ENCODE peak calls at places on chromosomes 2 and 18, in eight cellular contexts. Y is SJSA1; P is H54; T is activated CD8-positive, alpha-beta T cell treated with anti-CD3 and anti-CD28 coated beads, Interleukin-2, amount 10 ng/mL, durations not matched to agents 7 days and 5 days; W is neural progenitor cell; I is T follicular helper cell; J is ovary; B is caudate nucleus. F is an unnamed sample.

GRCh38 chr2:85468704-85469349 is 50.3 kb downstream of the SH2D6 start:
- DNase-seq in P (peak; percentile 52), J (no peak), T (no peak), W (peak; percentile 46), B (no peak), I (no peak), Y (no peak), F (no peak)

GRCh38 chr2:236665130-236665529 is 95.5 kb downstream of the ACKR3 start:
- DNase-seq in W (no peak), T (no peak), P (no peak), J (no peak), I (no peak), B (no peak), Y (peak; percentile 49), F (no peak)

GRCh38 chr2:239551206-239551605 is 150.4 kb upstream of the HDAC4 start:
- DNase-seq in B (no peak), T (no peak), Y (no peak), W (no peak), J (peak; percentile 1), P (no peak), I (no peak), F (no peak)

GRCh38 chr2:209323738-209324137 is 100.1 kb upstream of the MAP2 start:
- DNase-seq in Y (no peak), T (no peak), W (no peak), P (no peak), I (no peak), J (no peak), B (no peak), F (no peak)

GRCh38 chr2:232438951-232439757 is 16.8 kb upstream of the ALPI start:
- DNase-seq in Y (no peak), T (no peak), B (no peak), J (peak; percentile 41), W (no peak), I (no peak), P (no peak), F (no peak)

GRCh38 chr2:14148186-14148585 is 484.3 kb upstream of the LRATD1 start:
- DNase-seq in Y (no peak), T (no peak), J (no peak), P (no peak), B (no peak), W (no peak), I (no peak), F (no peak)

GRCh38 chr18:25898965-25899364 is 191.4 kb downstream of the SS18 start:
- DNase-seq in P (no peak), J (no peak), Y (no peak), I (no peak), T (no peak), B (no peak), W (no peak), F (no peak)

GRCh38 chr2:65353927-65354326 is 78.5 kb downstream of the SPRED2 start:
- DNase-seq in T (no peak), P (no peak), W (peak; percentile 78), B (no peak), J (no peak), I (no peak), Y (no peak), F (no peak)

F was measured in frontal cortex.